ENCODE peak calls at places on chromosome 21, in five cellular contexts. One of them, this sample, is unnamed.

GRCh38 chr21:22356663-22357062 is 1358.5 kb downstream of the NCAM2 start:
- DNase-seq in stimulated activated CD4-positive, alpha-beta T cell treated with anti-CD3 and anti-CD28 coated beads, Interleukin-1b, Interleukin-23, amount 100 ng/mL, for 48 hours: no peak
- DNase-seq in GM23338: no peak
- DNase-seq in mesothelial cell of epicardium: no peak
- DNase-seq in activated naive CD4-positive, alpha-beta T cell: no peak
- DNase-seq in this sample: no peak

GRCh38 chr21:45291613-45292398 is 4.1 kb upstream of the POFUT2 start:
- DNase-seq in GM23338: no peak
- DNase-seq in mesothelial cell of epicardium: peak
- DNase-seq in stimulated activated CD4-positive, alpha-beta T cell treated with anti-CD3 and anti-CD28 coated beads, Interleukin-1b, Interleukin-23, amount 100 ng/mL, for 48 hours: no peak
- DNase-seq in activated naive CD4-positive, alpha-beta T cell: no peak
- DNase-seq in this sample: peak

GRCh38 chr21:27201197-27201596 is 234.3 kb upstream of the ADAMTS5 start:
- DNase-seq in mesothelial cell of epicardium: no peak
- DNase-seq in stimulated activated CD4-positive, alpha-beta T cell treated with anti-CD3 and anti-CD28 coated beads, Interleukin-1b, Interleukin-23, amount 100 ng/mL, for 48 hours: no peak
- DNase-seq in GM23338: no peak
- DNase-seq in activated naive CD4-positive, alpha-beta T cell: no peak
- DNase-seq in this sample: no peak

GRCh38 chr21:45992311-45993209 is 11.0 kb downstream of the COL6A1 start:
- DNase-seq in mesothelial cell of epicardium: peak
- DNase-seq in GM23338: no peak
- DNase-seq in stimulated activated CD4-positive, alpha-beta T cell treated with anti-CD3 and anti-CD28 coated beads, Interleukin-1b, Interleukin-23, amount 100 ng/mL, for 48 hours: no peak
- DNase-seq in activated naive CD4-positive, alpha-beta T cell: no peak
- DNase-seq in this sample: peak

GRCh38 chr21:45541221-45542039 is 810 bp downstream of the SLC19A1 start:
- DNase-seq in mesothelial cell of epicardium: peak
- DNase-seq in GM23338: peak
- DNase-seq in stimulated activated CD4-positive, alpha-beta T cell treated with anti-CD3 and anti-CD28 coated beads, Interleukin-1b, Interleukin-23, amount 100 ng/mL, for 48 hours: peak
- DNase-seq in activated naive CD4-positive, alpha-beta T cell: peak
- DNase-seq in this sample: peak

GRCh38 chr21:35857082-35857481 is 203.2 kb downstream of the SETD4 start:
- DNase-seq in mesothelial cell of epicardium: no peak
- DNase-seq in stimulated activated CD4-positive, alpha-beta T cell treated with anti-CD3 and anti-CD28 coated beads, Interleukin-1b, Interleukin-23, amount 100 ng/mL, for 48 hours: no peak
- DNase-seq in activated naive CD4-positive, alpha-beta T cell: no peak
- DNase-seq in GM23338: no peak
- DNase-seq in this sample: no peak

GRCh38 chr21:28615276-28615675 is 377.4 kb downstream of the LTN1 start:
- DNase-seq in GM23338: no peak
- DNase-seq in activated naive CD4-positive, alpha-beta T cell: no peak
- DNase-seq in stimulated activated CD4-positive, alpha-beta T cell treated with anti-CD3 and anti-CD28 coated beads, Interleukin-1b, Interleukin-23, amount 100 ng/mL, for 48 hours: no peak
- DNase-seq in mesothelial cell of epicardium: no peak
- DNase-seq in this sample: no peak

GRCh38 chr21:46119565-46120271 is 21.8 kb downstream of the COL6A2 start:
- DNase-seq in stimulated activated CD4-positive, alpha-beta T cell treated with anti-CD3 and anti-CD28 coated beads, Interleukin-1b, Interleukin-23, amount 100 ng/mL, for 48 hours: no peak
- DNase-seq in GM23338: no peak
- DNase-seq in mesothelial cell of epicardium: peak
- DNase-seq in activated naive CD4-positive, alpha-beta T cell: no peak
- DNase-seq in this sample: peak

GRCh38 chr21:39020751-39021474 is 162.3 kb downstream of the PSMG1 start:
- DNase-seq in GM23338: no peak
- DNase-seq in mesothelial cell of epicardium: no peak
- DNase-seq in activated naive CD4-positive, alpha-beta T cell: no peak
- DNase-seq in stimulated activated CD4-positive, alpha-beta T cell treated with anti-CD3 and anti-CD28 coated beads, Interleukin-1b, Interleukin-23, amount 100 ng/mL, for 48 hours: no peak
- DNase-seq in this sample: no peak

GRCh38 chr21:41187537-41188025 is 19.6 kb downstream of the BACE2 start:
- DNase-seq in activated naive CD4-positive, alpha-beta T cell: no peak
- DNase-seq in mesothelial cell of epicardium: no peak
- DNase-seq in GM23338: no peak
- DNase-seq in stimulated activated CD4-positive, alpha-beta T cell treated with anti-CD3 and anti-CD28 coated beads, Interleukin-1b, Interleukin-23, amount 100 ng/mL, for 48 hours: no peak
- DNase-seq in this sample: no peak

GRCh38 chr21:38496224-38496623 is 2.1 kb downstream of the ERG start:
- DNase-seq in activated naive CD4-positive, alpha-beta T cell: no peak
- DNase-seq in stimulated activated CD4-positive, alpha-beta T cell treated with anti-CD3 and anti-CD28 coated beads, Interleukin-1b, Interleukin-23, amount 100 ng/mL, for 48 hours: no peak
- DNase-seq in mesothelial cell of epicardium: no peak
- DNase-seq in GM23338: no peak
- DNase-seq in this sample: no peak

GRCh38 chr21:29626787-29627470 is 312.9 kb downstream of the GRIK1 start:
- DNase-seq in mesothelial cell of epicardium: no peak
- DNase-seq in activated naive CD4-positive, alpha-beta T cell: no peak
- DNase-seq in GM23338: no peak
- DNase-seq in stimulated activated CD4-positive, alpha-beta T cell treated with anti-CD3 and anti-CD28 coated beads, Interleukin-1b, Interleukin-23, amount 100 ng/mL, for 48 hours: no peak
- DNase-seq in this sample: no peak

GRCh38 chr21:16205527-16205926 is 475.7 kb downstream of the USP25 start:
- DNase-seq in GM23338: no peak
- DNase-seq in stimulated activated CD4-positive, alpha-beta T cell treated with anti-CD3 and anti-CD28 coated beads, Interleukin-1b, Interleukin-23, amount 100 ng/mL, for 48 hours: no peak
- DNase-seq in activated naive CD4-positive, alpha-beta T cell: no peak
- DNase-seq in mesothelial cell of epicardium: no peak
- DNase-seq in this sample: no peak

GRCh38 chr21:42389449-42389835 is 6.4 kb downstream of the TMPRSS3 start:
- DNase-seq in mesothelial cell of epicardium: no peak
- DNase-seq in GM23338: peak
- DNase-seq in activated naive CD4-positive, alpha-beta T cell: no peak
- DNase-seq in stimulated activated CD4-positive, alpha-beta T cell treated with anti-CD3 and anti-CD28 coated beads, Interleukin-1b, Interleukin-23, amount 100 ng/mL, for 48 hours: no peak
- DNase-seq in this sample: no peak

GRCh38 chr21:42655797-42656770 is 2.7 kb downstream of the PDE9A start:
- DNase-seq in stimulated activated CD4-positive, alpha-beta T cell treated with anti-CD3 and anti-CD28 coated beads, Interleukin-1b, Interleukin-23, amount 100 ng/mL, for 48 hours: no peak
- DNase-seq in activated naive CD4-positive, alpha-beta T cell: no peak
- DNase-seq in mesothelial cell of epicardium: no peak
- DNase-seq in GM23338: peak
- DNase-seq in this sample: no peak

GRCh38 chr21:33036430-33037162 is 10.9 kb downstream of the OLIG2 start:
- DNase-seq in GM23338: no peak
- DNase-seq in mesothelial cell of epicardium: no peak
- DNase-seq in activated naive CD4-positive, alpha-beta T cell: peak
- DNase-seq in stimulated activated CD4-positive, alpha-beta T cell treated with anti-CD3 and anti-CD28 coated beads, Interleukin-1b, Interleukin-23, amount 100 ng/mL, for 48 hours: no peak
- DNase-seq in this sample: no peak

GRCh38 chr21:29501451-29501850 is 202.7 kb downstream of the BACH1 start:
- DNase-seq in stimulated activated CD4-positive, alpha-beta T cell treated with anti-CD3 and anti-CD28 coated beads, Interleukin-1b, Interleukin-23, amount 100 ng/mL, for 48 hours: no peak
- DNase-seq in mesothelial cell of epicardium: no peak
- DNase-seq in GM23338: no peak
- DNase-seq in activated naive CD4-positive, alpha-beta T cell: no peak
- DNase-seq in this sample: no peak

GRCh38 chr21:45003331-45004058 is 63.7 kb downstream of the SLX9 start:
- DNase-seq in activated naive CD4-positive, alpha-beta T cell: no peak
- DNase-seq in GM23338: no peak
- DNase-seq in mesothelial cell of epicardium: no peak
- DNase-seq in stimulated activated CD4-positive, alpha-beta T cell treated with anti-CD3 and anti-CD28 coated beads, Interleukin-1b, Interleukin-23, amount 100 ng/mL, for 48 hours: no peak
- DNase-seq in this sample: no peak

GRCh38 chr21:17523007-17523451 is 10.2 kb downstream of the CXADR start:
- DNase-seq in mesothelial cell of epicardium: no peak
- DNase-seq in stimulated activated CD4-positive, alpha-beta T cell treated with anti-CD3 and anti-CD28 coated beads, Interleukin-1b, Interleukin-23, amount 100 ng/mL, for 48 hours: no peak
- DNase-seq in GM23338: no peak
- DNase-seq in activated naive CD4-positive, alpha-beta T cell: no peak
- DNase-seq in this sample: no peak

GRCh38 chr21:35476616-35477395 is 427.7 kb upstream of the RUNX1 start:
- DNase-seq in activated naive CD4-positive, alpha-beta T cell: no peak
- DNase-seq in mesothelial cell of epicardium: no peak
- DNase-seq in GM23338: no peak
- DNase-seq in stimulated activated CD4-positive, alpha-beta T cell treated with anti-CD3 and anti-CD28 coated beads, Interleukin-1b, Interleukin-23, amount 100 ng/mL, for 48 hours: no peak
- DNase-seq in this sample: no peak

GRCh38 chr21:29718081-29718815 is 221.5 kb downstream of the GRIK1 start:
- DNase-seq in GM23338: no peak
- DNase-seq in stimulated activated CD4-positive, alpha-beta T cell treated with anti-CD3 and anti-CD28 coated beads, Interleukin-1b, Interleukin-23, amount 100 ng/mL, for 48 hours: no peak
- DNase-seq in activated naive CD4-positive, alpha-beta T cell: no peak
- DNase-seq in mesothelial cell of epicardium: no peak
- DNase-seq in this sample: no peak

GRCh38 chr21:39386194-39386593 is 37.3 kb upstream of the HMGN1 start:
- DNase-seq in stimulated activated CD4-positive, alpha-beta T cell treated with anti-CD3 and anti-CD28 coated beads, Interleukin-1b, Interleukin-23, amount 100 ng/mL, for 48 hours: no peak
- DNase-seq in mesothelial cell of epicardium: no peak
- DNase-seq in activated naive CD4-positive, alpha-beta T cell: no peak
- DNase-seq in GM23338: no peak
- DNase-seq in this sample: no peak

GRCh38 chr21:42153046-42153685 is 65.8 kb upstream of the ABCG1 start:
- DNase-seq in activated naive CD4-positive, alpha-beta T cell: no peak
- DNase-seq in stimulated activated CD4-positive, alpha-beta T cell treated with anti-CD3 and anti-CD28 coated beads, Interleukin-1b, Interleukin-23, amount 100 ng/mL, for 48 hours: no peak
- DNase-seq in GM23338: no peak
- DNase-seq in mesothelial cell of epicardium: no peak
- DNase-seq in this sample: peak

GRCh38 chr21:17988038-17988437 is 168.9 kb upstream of the C21orf91 start:
- DNase-seq in activated naive CD4-positive, alpha-beta T cell: no peak
- DNase-seq in stimulated activated CD4-positive, alpha-beta T cell treated with anti-CD3 and anti-CD28 coated beads, Interleukin-1b, Interleukin-23, amount 100 ng/mL, for 48 hours: no peak
- DNase-seq in GM23338: no peak
- DNase-seq in mesothelial cell of epicardium: no peak
- DNase-seq in this sample: no peak

GRCh38 chr21:17472592-17473271 is 40.1 kb upstream of the CXADR start:
- DNase-seq in mesothelial cell of epicardium: no peak
- DNase-seq in GM23338: no peak
- DNase-seq in stimulated activated CD4-positive, alpha-beta T cell treated with anti-CD3 and anti-CD28 coated beads, Interleukin-1b, Interleukin-23, amount 100 ng/mL, for 48 hours: no peak
- DNase-seq in activated naive CD4-positive, alpha-beta T cell: no peak
- DNase-seq in this sample: no peak

GRCh38 chr21:36699026-36699545 is at the start of gene SIM2:
- DNase-seq in stimulated activated CD4-positive, alpha-beta T cell treated with anti-CD3 and anti-CD28 coated beads, Interleukin-1b, Interleukin-23, amount 100 ng/mL, for 48 hours: no peak
- DNase-seq in mesothelial cell of epicardium: peak
- DNase-seq in GM23338: peak
- DNase-seq in activated naive CD4-positive, alpha-beta T cell: no peak
- DNase-seq in this sample: no peak

GRCh38 chr21:32307706-32308105 is 9.1 kb downstream of the MRAP start:
- DNase-seq in activated naive CD4-positive, alpha-beta T cell: no peak
- DNase-seq in mesothelial cell of epicardium: no peak
- DNase-seq in stimulated activated CD4-positive, alpha-beta T cell treated with anti-CD3 and anti-CD28 coated beads, Interleukin-1b, Interleukin-23, amount 100 ng/mL, for 48 hours: no peak
- DNase-seq in GM23338: no peak
- DNase-seq in this sample: peak

GRCh38 chr21:42833439-42833815 is 45.9 kb downstream of the WDR4 start:
- DNase-seq in activated naive CD4-positive, alpha-beta T cell: peak
- DNase-seq in GM23338: peak
- DNase-seq in mesothelial cell of epicardium: peak
- DNase-seq in stimulated activated CD4-positive, alpha-beta T cell treated with anti-CD3 and anti-CD28 coated beads, Interleukin-1b, Interleukin-23, amount 100 ng/mL, for 48 hours: peak
- DNase-seq in this sample: no peak

GRCh38 chr21:38289697-38290096 is 32.9 kb downstream of the KCNJ15 start:
- DNase-seq in activated naive CD4-positive, alpha-beta T cell: no peak
- DNase-seq in GM23338: no peak
- DNase-seq in stimulated activated CD4-positive, alpha-beta T cell treated with anti-CD3 and anti-CD28 coated beads, Interleukin-1b, Interleukin-23, amount 100 ng/mL, for 48 hours: no peak
- DNase-seq in mesothelial cell of epicardium: no peak
- DNase-seq in this sample: no peak

GRCh38 chr21:27423073-27423472 is 456.2 kb upstream of the ADAMTS5 start:
- DNase-seq in activated naive CD4-positive, alpha-beta T cell: no peak
- DNase-seq in mesothelial cell of epicardium: no peak
- DNase-seq in stimulated activated CD4-positive, alpha-beta T cell treated with anti-CD3 and anti-CD28 coated beads, Interleukin-1b, Interleukin-23, amount 100 ng/mL, for 48 hours: no peak
- DNase-seq in GM23338: no peak
- DNase-seq in this sample: peak

GRCh38 chr21:29287383-29287782 is 11.3 kb upstream of the BACH1 start:
- DNase-seq in stimulated activated CD4-positive, alpha-beta T cell treated with anti-CD3 and anti-CD28 coated beads, Interleukin-1b, Interleukin-23, amount 100 ng/mL, for 48 hours: no peak
- DNase-seq in activated naive CD4-positive, alpha-beta T cell: no peak
- DNase-seq in mesothelial cell of epicardium: no peak
- DNase-seq in GM23338: no peak
- DNase-seq in this sample: no peak

GRCh38 chr21:25385912-25386474 is 221.3 kb downstream of the MRPL39 start:
- DNase-seq in activated naive CD4-positive, alpha-beta T cell: no peak
- DNase-seq in mesothelial cell of epicardium: peak
- DNase-seq in stimulated activated CD4-positive, alpha-beta T cell treated with anti-CD3 and anti-CD28 coated beads, Interleukin-1b, Interleukin-23, amount 100 ng/mL, for 48 hours: no peak
- DNase-seq in GM23338: peak
- DNase-seq in this sample: no peak

GRCh38 chr21:42349420-42350075 is 1.2 kb downstream of the TFF2 start:
- DNase-seq in mesothelial cell of epicardium: no peak
- DNase-seq in stimulated activated CD4-positive, alpha-beta T cell treated with anti-CD3 and anti-CD28 coated beads, Interleukin-1b, Interleukin-23, amount 100 ng/mL, for 48 hours: no peak
- DNase-seq in GM23338: no peak
- DNase-seq in activated naive CD4-positive, alpha-beta T cell: no peak
- DNase-seq in this sample: peak

GRCh38 chr21:43697758-43698643 is 20.9 kb upstream of the PDXK start:
- DNase-seq in activated naive CD4-positive, alpha-beta T cell: no peak
- DNase-seq in mesothelial cell of epicardium: no peak
- DNase-seq in stimulated activated CD4-positive, alpha-beta T cell treated with anti-CD3 and anti-CD28 coated beads, Interleukin-1b, Interleukin-23, amount 100 ng/mL, for 48 hours: no peak
- DNase-seq in GM23338: no peak
- DNase-seq in this sample: no peak

GRCh38 chr21:37645848-37646247 is 270.4 kb downstream of the KCNJ6 start:
- DNase-seq in mesothelial cell of epicardium: no peak
- DNase-seq in stimulated activated CD4-positive, alpha-beta T cell treated with anti-CD3 and anti-CD28 coated beads, Interleukin-1b, Interleukin-23, amount 100 ng/mL, for 48 hours: no peak
- DNase-seq in GM23338: no peak
- DNase-seq in activated naive CD4-positive, alpha-beta T cell: no peak
- DNase-seq in this sample: no peak

GRCh38 chr21:46069719-46070279 is 28.1 kb upstream of the COL6A2 start:
- DNase-seq in GM23338: no peak
- DNase-seq in mesothelial cell of epicardium: no peak
- DNase-seq in stimulated activated CD4-positive, alpha-beta T cell treated with anti-CD3 and anti-CD28 coated beads, Interleukin-1b, Interleukin-23, amount 100 ng/mL, for 48 hours: no peak
- DNase-seq in activated naive CD4-positive, alpha-beta T cell: no peak
- DNase-seq in this sample: no peak

GRCh38 chr21:34020934-34021553 is 52.3 kb upstream of the MRPS6 start:
- DNase-seq in activated naive CD4-positive, alpha-beta T cell: no peak
- DNase-seq in stimulated activated CD4-positive, alpha-beta T cell treated with anti-CD3 and anti-CD28 coated beads, Interleukin-1b, Interleukin-23, amount 100 ng/mL, for 48 hours: no peak
- DNase-seq in mesothelial cell of epicardium: no peak
- DNase-seq in GM23338: no peak
- DNase-seq in this sample: no peak